ENCODE peak calls at places on chromosomes 16 and 17, in five cellular contexts. D, S, U, V and H are unnamed samples.

GRCh38 chr17:1168537-1169234 is 11.1 kb downstream of the ABR start:
- DNase-seq in D (no peak), S (no peak), U (no peak), V (no peak), H (no peak)

GRCh38 chr17:77127735-77128361 is 12.9 kb upstream of the SEC14L1 start:
- DNase-seq in D (peak; percentile 59), S (no peak), U (peak; percentile 74), V (no peak), H (no peak)

GRCh38 chr16:3066440-3066748 is 954 bp downstream of the IL32 start:
- DNase-seq in D (no peak), S (no peak), U (no peak), V (no peak), H (no peak)

GRCh38 chr16:29738514-29738913 is 7.3 kb downstream of the C16orf54 start:
- DNase-seq in D (no peak), S (no peak), U (no peak), V (no peak), H (no peak)

GRCh38 chr17:40173091-40173777 is 4.0 kb upstream of the RAPGEFL1 start:
- DNase-seq in D (no peak), S (no peak), U (no peak), V (no peak), H (no peak)

GRCh38 chr16:79752421-79752820 is 151.9 kb upstream of the MAF start:
- DNase-seq in D (no peak), S (no peak), U (no peak), V (no peak), H (no peak)

GRCh38 chr17:73492125-73492801 is 152.0 kb downstream of the SDK2 start:
- DNase-seq in D (no peak), S (peak; percentile 50), U (no peak), V (no peak), H (no peak)

GRCh38 chr16:30033270-30033669 is 2.2 kb upstream of the TLCD3B start:
- DNase-seq in D (no peak), S (no peak), U (no peak), V (no peak), H (no peak)

GRCh38 chr16:64771273-64771672 is 350.6 kb downstream of the CDH11 start:
- DNase-seq in D (no peak), S (no peak), U (no peak), V (no peak), H (no peak)

GRCh38 chr16:21028728-21029127 is 121.9 kb downstream of the DNAH3 start:
- DNase-seq in D (no peak), S (no peak), U (no peak), V (no peak), H (no peak)

GRCh38 chr17:19812407-19812806 is 55.3 kb downstream of the ULK2 start:
- DNase-seq in D (peak; percentile 7), S (no peak), U (no peak), V (no peak), H (no peak)

GRCh38 chr17:78390241-78391050 is 12.0 kb downstream of the PGS1 start:
- DNase-seq in D (peak; percentile 91), S (no peak), U (peak; percentile 95), V (peak; percentile 49), H (peak; percentile 96)

GRCh38 chr17:34401165-34401564 is 38.1 kb upstream of the CCL1 start:
- DNase-seq in D (no peak), S (no peak), U (no peak), V (no peak), H (no peak)

GRCh38 chr17:75105269-75106080 is 4.3 kb upstream of the ARMC7 start:
- DNase-seq in D (peak; percentile 47), S (no peak), U (peak; percentile 22), V (no peak), H (no peak)

GRCh38 chr17:70073326-70073725 is 1.7 kb upstream of the KCNJ16 start:
- DNase-seq in D (no peak), S (no peak), U (no peak), V (no peak), H (no peak)

GRCh38 chr17:49364119-49364518 is 2.1 kb upstream of the ZNF652 start:
- DNase-seq in D (no peak), S (no peak), U (no peak), V (no peak), H (no peak)
- TF ChIP-seq CTCF in D (no peak), S (no peak), U (no peak), V (no peak), H (no peak)

DNA sequence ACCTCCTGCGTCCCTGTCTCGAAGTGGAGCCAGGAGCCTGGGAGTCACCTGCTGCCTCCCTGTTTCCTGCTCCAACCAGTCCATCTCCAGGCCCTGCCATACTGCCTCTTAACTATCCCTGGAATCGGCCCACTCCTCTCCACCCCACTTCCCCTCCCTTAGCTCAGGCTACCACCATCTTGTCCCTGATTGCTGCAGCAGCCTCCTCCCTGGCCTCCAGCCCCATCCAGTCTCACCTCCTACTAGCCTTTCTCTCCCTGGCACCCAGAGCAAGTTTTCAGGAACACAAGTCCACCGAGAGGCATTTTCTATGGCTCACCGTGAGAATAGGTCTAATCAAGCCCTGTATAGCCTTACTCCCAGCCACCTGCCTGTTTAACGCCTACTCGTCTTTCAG is 865 bp upstream of the CAMKK1 start:
- DNase-seq in D (no peak), S (no peak), U (no peak), V (no peak), H (no peak)
- H3K4me3 ChIP-seq in D (no peak overlapping the region), S (no peak overlapping the region), U (no peak overlapping the region), V (no peak overlapping the region), H (no peak overlapping the region)

GRCh38 chr16:89455692-89456091 is 34.7 kb downstream of the ANKRD11 start:
- DNase-seq in D (no peak), S (no peak), U (no peak), V (no peak), H (no peak)
- H3K27ac ChIP-seq in D (no peak overlapping the region), S (no peak overlapping the region), U (no peak overlapping the region), V (no peak overlapping the region), H (no peak overlapping the region)

GRCh38 chr17:14113137-14113536 is 43.8 kb downstream of the COX10 start:
- DNase-seq in D (peak; percentile 5), S (no peak), U (no peak), V (no peak), H (no peak)
- TF ChIP-seq CTCF in D (no peak), S (no peak), U (no peak), V (no peak), H (no peak)

GRCh38 chr17:57084361-57084801 is 665 bp upstream of the AKAP1 start:
- DNase-seq in D (no peak), S (no peak), U (no peak), V (no peak), H (no peak)

GRCh38 chr17:57078274-57078673 is 6.8 kb upstream of the AKAP1 start:
- DNase-seq in D (no peak), S (no peak), U (no peak), V (no peak), H (no peak)

GRCh38 chr17:57084802-57085447 is at the start of gene AKAP1:
- DNase-seq in D (peak; percentile 96), S (peak; percentile 97), U (peak; percentile 86), V (peak; percentile 97), H (peak; percentile 70)

GRCh38 chr17:57077000-57077399 is 8.0 kb upstream of the AKAP1 start:
- DNase-seq in D (no peak), S (no peak), U (no peak), V (no peak), H (no peak)

DNA sequence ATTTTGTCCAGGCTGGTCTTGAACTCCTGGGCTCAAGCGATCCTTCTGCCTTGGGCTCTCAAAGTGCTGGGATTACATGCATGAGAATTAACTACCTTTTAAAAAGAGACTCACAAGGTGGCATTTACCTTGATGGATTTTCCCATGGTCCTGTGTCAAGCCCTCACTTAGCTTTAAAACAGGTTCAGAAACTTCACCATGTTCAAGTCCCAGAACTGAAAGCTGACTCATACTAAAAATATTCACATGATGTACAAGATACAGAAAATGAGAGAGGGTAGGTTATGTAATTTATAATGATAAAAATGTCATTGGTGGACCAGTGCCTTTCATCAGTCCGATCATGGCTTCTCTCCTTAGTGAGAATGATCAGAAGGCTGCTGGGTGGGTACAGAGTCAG is 4.3 kb upstream of the AKAP1 start:
- DNase-seq in D (peak; percentile 10), S (no peak), U (no peak), V (no peak), H (no peak)
- H3K4me3 ChIP-seq in D (no peak overlapping the region), S (no peak overlapping the region), U (no peak overlapping the region), V (no peak overlapping the region), H (no peak overlapping the region)

GRCh38 chr17:15928286-15928785 is 16.6 kb upstream of the ADORA2B start:
- DNase-seq in D (peak; percentile 63), S (no peak), U (no peak), V (no peak), H (no peak)
- H3K27ac ChIP-seq in D (no peak overlapping the region), S (no peak overlapping the region), U (no peak overlapping the region), V (no peak overlapping the region), H (no peak overlapping the region)

DNA sequence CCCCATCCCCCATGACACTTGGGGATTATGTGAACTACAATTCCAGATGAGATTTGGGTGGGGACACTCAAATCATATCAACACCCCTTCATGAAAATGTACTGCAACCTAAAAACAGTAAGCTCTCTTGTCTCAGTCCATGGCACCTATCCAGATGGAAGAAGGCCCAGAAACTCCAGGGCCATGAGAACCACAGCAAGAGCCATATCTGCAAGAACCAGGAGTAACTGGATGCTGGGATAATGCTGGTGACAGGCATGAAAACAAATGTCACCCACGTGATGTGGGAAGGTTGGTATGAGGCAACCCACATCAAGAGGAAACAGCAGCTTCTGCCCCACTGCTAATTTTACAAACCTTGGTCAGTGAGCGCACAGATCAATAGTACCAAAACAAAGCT is 400.1 kb upstream of the ERCC4 start:
- DNase-seq in D (no peak), S (no peak), U (no peak), V (no peak), H (no peak)
- TF ChIP-seq CTCF in D (no peak), S (no peak), U (no peak), V (no peak), H (no peak)

DNA sequence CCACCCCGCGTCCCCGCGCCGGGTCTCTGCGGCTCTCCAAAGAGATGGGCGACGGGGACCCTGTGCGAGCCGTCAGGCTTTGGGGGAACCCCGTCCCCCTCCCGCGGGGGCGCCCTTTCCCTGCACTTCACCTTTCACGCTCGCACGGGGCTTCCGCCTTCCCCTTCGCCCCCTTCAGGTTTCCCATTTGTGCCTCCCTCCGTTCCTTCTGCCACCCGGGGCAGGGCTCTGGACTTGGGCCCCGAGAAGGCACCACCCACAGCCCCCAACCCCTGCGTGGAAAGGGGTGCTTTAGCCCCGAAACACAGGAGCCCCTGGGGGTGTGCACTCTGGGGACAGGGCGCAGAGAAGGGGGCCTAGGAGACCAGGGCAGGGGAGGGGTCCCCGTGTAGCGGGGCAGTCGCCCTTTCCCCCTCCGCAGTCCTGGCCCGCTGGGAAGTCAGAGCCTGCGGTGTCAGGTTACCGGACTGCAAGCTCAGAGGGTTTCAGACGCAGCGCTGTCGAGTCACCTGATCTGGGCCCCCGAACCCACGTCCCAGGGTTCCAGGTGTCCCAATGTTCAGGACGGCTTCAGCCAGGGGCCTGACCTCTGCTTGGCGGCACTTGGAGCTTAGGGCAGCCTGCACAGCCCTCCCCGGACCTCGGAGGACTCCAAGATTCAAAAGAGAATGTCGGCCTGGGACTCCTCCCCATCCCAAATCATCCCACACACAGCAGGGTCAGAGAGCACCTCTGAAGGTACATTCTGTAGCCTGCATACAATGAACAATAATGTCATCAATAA is 6.7 kb upstream of the CCDC92B start:
- DNase-seq in D (no peak), S (no peak), U (peak; percentile 3), V (no peak), H (no peak)
- H3K4me3 ChIP-seq in D (peak overlapping the region; percentile 35), S (peak overlapping the region; percentile 38), U (no peak overlapping the region), V (no peak overlapping the region), H (no peak overlapping the region)

GRCh38 chr17:13560935-13561334 is 40.8 kb downstream of the HS3ST3A1 start:
- DNase-seq in D (no peak), S (no peak), U (no peak), V (no peak), H (no peak)
- H3K27ac ChIP-seq in D (no peak overlapping the region), S (peak overlapping the region; percentile 81), U (no peak overlapping the region), V (no peak overlapping the region), H (peak overlapping the region; percentile 32)